ENCODE peak calls at places on chromosome X, in seven cellular contexts. Q, N, X, M, I, L and O are unnamed samples.
A peak's percentile ranks its signal among the peaks of the same experiment; 100 is the strongest.

GRCh38 chrX:103584606-103585005 is 709 bp upstream of the TCEAL4 start:
- DNase-seq in Q (no peak), N (no peak), X (no peak), M (no peak), I (no peak), L (no peak), O (no peak)

GRCh38 chrX:144791298-144791697 is 456.0 kb upstream of the SPANXN1 start:
- DNase-seq in Q (no peak), N (peak; percentile 42), X (no peak), M (no peak), I (no peak), L (no peak), O (no peak)

GRCh38 chrX:40484408-40485091 is 96.2 kb upstream of the ATP6AP2 start:
- DNase-seq in Q (no peak), N (peak; percentile 50), X (no peak), M (peak; percentile 58), I (no peak), L (no peak), O (no peak)

GRCh38 chrX:39613508-39613921 is 484.2 kb downstream of the BCOR start:
- DNase-seq in Q (no peak), N (peak; percentile 23), X (peak; percentile 3), M (peak; percentile 67), I (no peak), L (no peak), O (peak; percentile 21)

GRCh38 chrX:136577562-136577961 is 45.5 kb downstream of the VGLL1 start:
- DNase-seq in Q (peak; percentile 32), N (peak; percentile 58), X (no peak), M (peak; percentile 64), I (peak; percentile 26), L (peak; percentile 59), O (peak; percentile 9)

GRCh38 chrX:110318664-110318968 is 731 bp upstream of the AMMECR1 start:
- DNase-seq in Q (no peak), N (no peak), X (no peak), M (no peak), I (no peak), L (peak; percentile 26), O (no peak)

GRCh38 chrX:88883205-88883604 is 136.2 kb downstream of the CPXCR1 start:
- DNase-seq in Q (no peak), N (no peak), X (no peak), M (no peak), I (peak; percentile 6), L (peak; percentile 2), O (no peak)

GRCh38 chrX:153766871-153767673 is 3.0 kb downstream of the PLXNB3 start:
- DNase-seq in Q (no peak), N (no peak), X (no peak), M (peak; percentile 39), I (no peak), L (no peak), O (no peak)

GRCh38 chrX:13398073-13398823 is 78.4 kb upstream of the ATXN3L start:
- DNase-seq in Q (peak; percentile 100), N (peak; percentile 92), X (peak; percentile 33), M (no peak), I (peak; percentile 95), L (peak; percentile 86), O (peak; percentile 1)

GRCh38 chrX:136112781-136113180 is 34.6 kb upstream of the FHL1 start:
- DNase-seq in Q (no peak), N (no peak), X (no peak), M (no peak), I (no peak), L (no peak), O (no peak)

GRCh38 chrX:46912098-46912672 is at the start of gene JADE3:
- DNase-seq in Q (peak; percentile 56), N (peak; percentile 80), X (peak; percentile 9), M (peak; percentile 75), I (peak; percentile 75), L (peak; percentile 70), O (peak; percentile 66)

GRCh38 chrX:15719324-15719968 is 18.6 kb upstream of the CA5B start:
- DNase-seq in Q (no peak), N (peak; percentile 26), X (no peak), M (no peak), I (no peak), L (no peak), O (no peak)

GRCh38 chrX:39645059-39645895 is 452.5 kb downstream of the BCOR start:
- DNase-seq in Q (peak; percentile 59), N (peak; percentile 51), X (no peak), M (no peak), I (peak; percentile 84), L (peak; percentile 49), O (no peak)

GRCh38 chrX:67732864-67733263 is 189.0 kb downstream of the AR start:
- DNase-seq in Q (no peak), N (no peak), X (no peak), M (no peak), I (no peak), L (no peak), O (no peak)

GRCh38 chrX:154417157-154417556 is 5.8 kb downstream of the TAFAZZIN start:
- DNase-seq in Q (no peak), N (no peak), X (no peak), M (no peak), I (no peak), L (no peak), O (no peak)

GRCh38 chrX:56281789-56282188 is 49.6 kb downstream of the KLF8 start:
- DNase-seq in Q (peak; percentile 16), N (peak; percentile 5), X (no peak), M (no peak), I (peak; percentile 8), L (peak; percentile 8), O (no peak)

GRCh38 chrX:10112510-10112909 is 44.3 kb upstream of the CLCN4 start:
- DNase-seq in Q (no peak), N (no peak), X (no peak), M (no peak), I (no peak), L (no peak), O (no peak)

GRCh38 chrX:68832516-68833447 is 4.0 kb downstream of the EFNB1 start:
- DNase-seq in Q (no peak), N (no peak), X (no peak), M (peak; percentile 18), I (no peak), L (no peak), O (no peak)

GRCh38 chrX:5681159-5681558 is 547.5 kb downstream of the NLGN4X start:
- DNase-seq in Q (no peak), N (peak; percentile 66), X (no peak), M (no peak), I (no peak), L (peak; percentile 4), O (no peak)

GRCh38 chrX:136710324-136710951 is 62.5 kb downstream of the CD40LG start:
- DNase-seq in Q (peak; percentile 63), N (peak; percentile 37), X (no peak), M (no peak), I (peak; percentile 11), L (no peak), O (no peak)

GRCh38 chrX:152904151-152905080 is 6.5 kb downstream of the ZNF185 start:
- DNase-seq in Q (peak; percentile 77), N (peak; percentile 73), X (no peak), M (peak; percentile 70), I (peak; percentile 74), L (peak; percentile 52), O (peak; percentile 26)

GRCh38 chrX:11566814-11567213 is 98.9 kb downstream of the ARHGAP6 start:
- DNase-seq in Q (no peak), N (no peak), X (no peak), M (no peak), I (no peak), L (peak; percentile 50), O (no peak)
- H3K18ac ChIP-seq in Q (no peak overlapping the region), N (no peak overlapping the region), X (no peak overlapping the region), M (no peak overlapping the region), I (no peak overlapping the region), L (no peak overlapping the region), O (no peak overlapping the region)

DNA sequence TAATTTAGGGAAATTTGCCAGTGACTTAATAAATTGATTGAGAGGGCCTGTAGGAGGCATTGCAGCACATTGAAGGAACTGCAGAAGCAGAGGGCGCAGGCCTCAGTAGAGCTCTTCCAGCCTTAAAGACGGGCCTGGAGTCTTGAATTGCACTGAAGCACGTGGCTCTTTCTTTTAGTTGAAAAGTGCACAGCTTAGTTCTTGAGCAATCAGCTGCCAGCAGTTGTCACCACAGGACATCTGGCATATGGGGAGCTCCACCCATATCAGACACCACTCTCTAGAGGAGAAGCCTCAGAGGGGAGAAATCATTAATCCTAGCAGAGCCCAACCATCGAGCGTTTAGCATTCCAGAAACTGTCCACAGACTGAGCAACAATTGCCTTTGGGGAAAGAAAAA is 16.0 kb upstream of the FGF16 start:
- DNase-seq in Q (peak; percentile 12), N (peak; percentile 26), X (no peak), M (no peak), I (peak; percentile 27), L (no peak), O (no peak)
- H3K23ac ChIP-seq in Q (no peak overlapping the region), N (no peak overlapping the region), X (no peak overlapping the region), M (no peak overlapping the region), I (no peak overlapping the region), L (no peak overlapping the region), O (no peak overlapping the region)

GRCh38 chrX:105460366-105460765 is 239.9 kb upstream of the TEX13A start:
- DNase-seq in Q (no peak), N (no peak), X (no peak), M (no peak), I (peak; percentile 34), L (peak; percentile 21), O (no peak)

GRCh38 chrX:105461013-105461412 is 240.5 kb upstream of the TEX13A start:
- DNase-seq in Q (no peak), N (no peak), X (no peak), M (no peak), I (peak; percentile 47), L (peak; percentile 30), O (no peak)

GRCh38 chrX:105462191-105462590 is 241.7 kb upstream of the TEX13A start:
- DNase-seq in Q (no peak), N (no peak), X (no peak), M (no peak), I (no peak), L (no peak), O (no peak)

GRCh38 chrX:105464611-105465010 is 244.1 kb upstream of the TEX13A start:
- DNase-seq in Q (no peak), N (no peak), X (no peak), M (no peak), I (no peak), L (no peak), O (no peak)

DNA sequence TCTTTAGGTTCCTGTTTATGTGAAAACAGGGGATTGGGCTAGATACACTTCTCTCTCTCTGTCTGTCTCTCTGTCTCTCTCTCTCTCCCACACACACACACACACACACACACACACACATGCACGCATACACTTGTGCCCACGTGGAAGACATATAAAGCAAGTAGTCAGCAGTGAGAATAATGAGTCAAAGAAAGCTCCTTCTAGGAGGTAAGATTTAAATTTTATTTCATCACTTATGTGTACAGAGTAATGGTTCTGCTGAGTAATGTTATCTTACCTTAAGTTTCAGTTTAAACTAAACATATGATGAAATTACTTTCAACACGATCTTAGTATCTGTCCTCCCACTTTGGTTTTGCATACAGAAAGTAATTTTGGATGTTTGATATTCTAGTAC is 243.0 kb upstream of the TEX13A start:
- DNase-seq in Q (no peak), N (no peak), X (no peak), M (no peak), I (peak; percentile 13), L (no peak), O (no peak)
- H3K18ac ChIP-seq in Q (no peak overlapping the region), N (no peak overlapping the region), X (no peak overlapping the region), M (no peak overlapping the region), I (no peak overlapping the region), L (no peak overlapping the region), O (no peak overlapping the region)

DNA sequence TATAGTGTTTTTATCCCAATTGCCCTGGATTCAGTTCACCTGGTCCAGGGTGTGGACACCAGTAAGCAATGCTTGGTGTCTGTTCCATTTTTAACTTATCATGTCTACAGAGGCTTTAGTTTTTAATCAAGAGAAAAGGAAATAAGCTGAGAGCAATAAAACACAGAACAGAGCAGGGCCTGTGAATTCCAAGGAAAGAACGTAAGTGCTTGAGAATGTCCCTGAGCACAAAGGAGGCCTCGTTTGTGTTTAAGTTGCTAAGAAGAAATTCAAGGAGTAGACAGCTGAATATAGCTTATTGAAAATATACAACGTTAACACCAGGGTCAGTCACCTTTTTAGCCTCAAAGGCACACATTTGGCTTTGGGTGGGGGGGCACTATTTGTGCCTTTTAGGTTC is 191.2 kb downstream of the GPC3 start:
- DNase-seq in Q (no peak), N (peak; percentile 11), X (no peak), M (no peak), I (peak; percentile 25), L (no peak), O (no peak)
- H3K23ac ChIP-seq in Q (no peak overlapping the region), N (no peak overlapping the region), X (no peak overlapping the region), M (no peak overlapping the region), I (no peak overlapping the region), L (no peak overlapping the region), O (no peak overlapping the region)